ENCODE peak calls at places on chromosomes 13 and 19, in five cellular contexts. W is activated T-helper 1 cell treated with anti-CD3 and anti-CD28 coated beads, Interleukin-2, amount 50 U/mL, for 16 hours; S is stimulated activated naive CD8-positive, alpha-beta T cell treated with anti-CD3 and anti-CD28 coated beads, Interleukin-15, amount 100 ng/mL, for 72 hours; I is BJ; J is globus pallidus. R is an unnamed sample.

GRCh38 chr19:20179946-20180345 is 12.9 kb downstream of the ZNF486 start:
- DNase-seq in W (no peak), S (no peak), I (no peak), J (no peak), R (no peak)

GRCh38 chr19:45164577-45165335 is 4.0 kb upstream of the NKPD1 start:
- DNase-seq in W (peak; percentile 27), S (peak; percentile 87), I (no peak), J (no peak), R (no peak)

GRCh38 chr19:11278670-11279069 is 16.3 kb upstream of the DOCK6 start:
- DNase-seq in W (no peak), S (no peak), I (no peak), J (no peak), R (no peak)

GRCh38 chr13:60970736-60971135 is 444.9 kb downstream of the PCDH20 start:
- DNase-seq in W (no peak), S (no peak), I (no peak), J (no peak), R (no peak)

GRCh38 chr13:95713651-95714050 is 36.7 kb downstream of the DNAJC3 start:
- DNase-seq in W (no peak), S (no peak), I (no peak), J (no peak), R (no peak)

GRCh38 chr13:106490177-106490576 is 45.3 kb downstream of the EFNB2 start:
- DNase-seq in W (no peak), S (no peak), I (no peak), J (peak; percentile 34), R (no peak)

GRCh38 chr19:30373593-30373992 is 1.4 kb downstream of the ZNF536 start:
- DNase-seq in W (no peak), S (no peak), I (no peak), J (peak; percentile 80), R (peak; percentile 69)

GRCh38 chr13:108962652-108963051 is 333.2 kb downstream of the MYO16 start:
- DNase-seq in W (no peak), S (no peak), I (no peak), J (no peak), R (no peak)

GRCh38 chr19:50252111-50252886 is 48.9 kb downstream of the MYH14 start:
- DNase-seq in W (no peak), S (peak; percentile 23), I (no peak), J (peak; percentile 4), R (no peak)

GRCh38 chr13:97371486-97372109 is 62.4 kb upstream of the RAP2A start:
- DNase-seq in W (no peak), S (no peak), I (no peak), J (no peak), R (no peak)

GRCh38 chr19:29823581-29824330 is 12.0 kb downstream of the CCNE1 start:
- DNase-seq in W (no peak), S (no peak), I (no peak), J (no peak), R (no peak)

GRCh38 chr19:16026756-16027155 is 49.5 kb upstream of the TPM4 start:
- DNase-seq in W (no peak), S (no peak), I (no peak), J (no peak), R (peak; percentile 67)

GRCh38 chr19:52993342-52994178 is 20.2 kb upstream of the ERVV-1 start:
- DNase-seq in W (peak; percentile 65), S (peak; percentile 88), I (peak; percentile 6), J (peak; percentile 41), R (peak; percentile 42)

GRCh38 chr19:51387924-51388389 is at the start of gene LIM2:
- DNase-seq in W (no peak), S (no peak), I (no peak), J (no peak), R (no peak)

GRCh38 chr19:28468701-28469459 is 744.1 kb downstream of the UQCRFS1 start:
- DNase-seq in W (no peak), S (no peak), I (peak; percentile 44), J (no peak), R (no peak)

GRCh38 chr13:42384265-42384664 is 112.3 kb downstream of the AKAP11 start:
- DNase-seq in W (no peak), S (no peak), I (no peak), J (no peak), R (no peak)

GRCh38 chr13:52665325-52665724 is 12.7 kb downstream of the SUGT1 start:
- DNase-seq in W (no peak), S (no peak), I (no peak), J (no peak), R (no peak)

GRCh38 chr19:49340865-49341718 is 5.9 kb downstream of the CD37 start:
- DNase-seq in W (no peak), S (peak; percentile 7), I (no peak), J (no peak), R (no peak)

GRCh38 chr13:43269037-43269476 is 245.7 kb downstream of the DNAJC15 start:
- DNase-seq in W (no peak), S (no peak), I (peak; percentile 92), J (no peak), R (no peak)

GRCh38 chr13:99307648-99308339 is 595 bp upstream of the GPR183 start:
- DNase-seq in W (peak; percentile 57), S (peak; percentile 79), I (no peak), J (no peak), R (no peak)

R was measured in putamen.